ENCODE peak calls at places on chromosome 16, in nine cellular contexts. U is left colon, Y is HuH-7.5, D is amygdala, O is right cardiac atrium, E is astrocyte of the spinal cord, X is NCI-H82, Q is AG09309, R is T-helper 2 cell. A is an unnamed sample.
A peak's percentile ranks its signal among the peaks of the same experiment; 100 is the strongest.

GRCh38 chr16:9039208-9039607 is 52.2 kb upstream of the HAPSTR1 start:
- DNase-seq in U (no peak), Y (no peak), D (no peak), O (no peak), E (peak; percentile 32), X (no peak), Q (no peak), R (no peak), A (no peak)

GRCh38 chr16:49464093-49464492 is 90.5 kb downstream of the C16orf78 start:
- DNase-seq in U (no peak), Y (no peak), D (no peak), O (no peak), E (no peak), X (no peak), Q (no peak), R (no peak), A (no peak)

GRCh38 chr16:54425681-54426549 is 139.3 kb upstream of the IRX3 start:
- DNase-seq in U (no peak), Y (no peak), D (no peak), O (no peak), E (no peak), X (no peak), Q (no peak), R (no peak), A (no peak)

GRCh38 chr16:75251280-75252048 is at the start of gene BCAR1:
- DNase-seq in U (peak; percentile 91), Y (peak; percentile 98), D (peak; percentile 77), O (peak; percentile 92), E (peak; percentile 89), X (peak; percentile 89), Q (peak; percentile 73), R (no peak), A (peak; percentile 85)

GRCh38 chr16:76612497-76612896 is 335.3 kb downstream of the CNTNAP4 start:
- DNase-seq in U (no peak), Y (no peak), D (no peak), O (no peak), E (no peak), X (no peak), Q (no peak), R (no peak), A (no peak)

GRCh38 chr16:79874391-79874790 is 273.9 kb upstream of the MAF start:
- DNase-seq in U (no peak), Y (no peak), D (no peak), O (peak; percentile 39), E (no peak), X (no peak), Q (no peak), R (no peak), A (no peak)

GRCh38 chr16:19505600-19506303 is 16.1 kb downstream of the GDE1 start:
- DNase-seq in U (no peak), Y (no peak), D (no peak), O (no peak), E (peak; percentile 85), X (no peak), Q (no peak), R (no peak), A (no peak)

GRCh38 chr16:74455213-74455612 is 33.9 kb upstream of the CLEC18B start:
- DNase-seq in U (no peak), Y (no peak), D (no peak), O (no peak), E (peak; percentile 86), X (no peak), Q (no peak), R (no peak), A (no peak)

GRCh38 chr16:27721548-27722265 is 171.8 kb downstream of the KATNIP start:
- DNase-seq in U (peak; percentile 24), Y (no peak), D (peak; percentile 57), O (peak; percentile 89), E (peak; percentile 55), X (peak; percentile 92), Q (peak; percentile 92), R (no peak), A (no peak)

GRCh38 chr16:5790512-5790911 is 692.9 kb upstream of the EEF2KMT start:
- DNase-seq in U (no peak), Y (no peak), D (no peak), O (no peak), E (no peak), X (no peak), Q (no peak), R (no peak), A (no peak)

GRCh38 chr16:89811321-89811720 is 5.1 kb downstream of the FANCA start:
- DNase-seq in U (no peak), Y (no peak), D (no peak), O (no peak), E (no peak), X (no peak), Q (no peak), R (no peak), A (no peak)

GRCh38 chr16:65121870-65122723 is at the start of gene CDH11:
- DNase-seq in U (peak; percentile 37), Y (no peak), D (peak; percentile 80), O (peak; percentile 73), E (peak; percentile 91), X (peak; percentile 57), Q (peak; percentile 70), R (no peak), A (no peak)

GRCh38 chr16:66116163-66116792 is 250.2 kb upstream of the CDH5 start:
- DNase-seq in U (no peak), Y (no peak), D (no peak), O (no peak), E (peak; percentile 26), X (no peak), Q (no peak), R (no peak), A (no peak)

GRCh38 chr16:30351586-30352419 is 3.3 kb downstream of the CD2BP2 start:
- DNase-seq in U (no peak), Y (no peak), D (peak; percentile 64), O (peak; percentile 86), E (peak; percentile 93), X (no peak), Q (peak; percentile 72), R (no peak), A (peak; percentile 60)

GRCh38 chr16:86052926-86053325 is 154.0 kb downstream of the IRF8 start:
- DNase-seq in U (no peak), Y (no peak), D (no peak), O (no peak), E (no peak), X (no peak), Q (no peak), R (no peak), A (no peak)

GRCh38 chr16:14071576-14072271 is 605 bp downstream of the MRTFB start:
- DNase-seq in U (no peak), Y (no peak), D (no peak), O (no peak), E (no peak), X (peak; percentile 49), Q (no peak), R (no peak), A (peak; percentile 19)

GRCh38 chr16:55487048-55487803 is 8.2 kb downstream of the MMP2 start:
- DNase-seq in U (no peak), Y (no peak), D (no peak), O (peak; percentile 79), E (peak; percentile 75), X (no peak), Q (peak; percentile 96), R (no peak), A (no peak)